ENCODE peak calls at places on chromosomes 7 and 10, in ten cellular contexts. B, F, L, A, V, I, T, E, U and N are unnamed samples.

GRCh38 chr10:47299989-47300931 is at the start of gene GDF10:
- DNase-seq in B (no peak), F (no peak), L (peak), A (no peak), V (peak), I (no peak), T (no peak), E (peak), U (no peak), N (no peak)

GRCh38 chr7:29858080-29858951 is 52.0 kb downstream of the WIPF3 start:
- DNase-seq in B (no peak), F (no peak), L (no peak), A (no peak), V (no peak), I (no peak), T (no peak), E (no peak), U (no peak), N (no peak)

GRCh38 chr7:47444376-47445098 is 137.4 kb downstream of the TNS3 start:
- DNase-seq in B (peak), F (peak), L (no peak), A (no peak), V (no peak), I (no peak), T (no peak), E (no peak), U (no peak), N (no peak)

GRCh38 chr7:103824251-103824650 is 165.2 kb downstream of the RELN start:
- DNase-seq in B (no peak), F (no peak), L (no peak), A (no peak), V (no peak), I (no peak), T (no peak), E (no peak), U (no peak), N (no peak)

GRCh38 chr10:90885176-90885575 is 13.4 kb downstream of the RPP30 start:
- DNase-seq in B (peak), F (no peak), L (no peak), A (no peak), V (no peak), I (peak), T (no peak), E (no peak), U (no peak), N (no peak)

GRCh38 chr7:51613911-51614344 is 297.3 kb upstream of the COBL start:
- DNase-seq in B (no peak), F (no peak), L (no peak), A (no peak), V (no peak), I (no peak), T (no peak), E (no peak), U (no peak), N (no peak)

GRCh38 chr10:3415878-3416605 is 243.5 kb upstream of the PITRM1 start:
- DNase-seq in B (no peak), F (no peak), L (no peak), A (no peak), V (no peak), I (no peak), T (no peak), E (no peak), U (no peak), N (no peak)

GRCh38 chr10:127100983-127101615 is 95.3 kb downstream of the INSYN2A start:
- DNase-seq in B (no peak), F (no peak), L (no peak), A (no peak), V (no peak), I (no peak), T (no peak), E (no peak), U (no peak), N (no peak)

GRCh38 chr10:62961951-62962523 is 145.9 kb upstream of the EGR2 start:
- DNase-seq in B (peak), F (no peak), L (no peak), A (no peak), V (no peak), I (no peak), T (no peak), E (no peak), U (no peak), N (no peak)

GRCh38 chr10:65559369-65559768 is 1366.5 kb upstream of the LRRTM3 start:
- DNase-seq in B (no peak), F (no peak), L (no peak), A (no peak), V (no peak), I (no peak), T (no peak), E (no peak), U (no peak), N (no peak)

GRCh38 chr10:102522874-102523249 is 19.1 kb downstream of the SUFU start:
- DNase-seq in B (no peak), F (no peak), L (no peak), A (no peak), V (no peak), I (no peak), T (no peak), E (no peak), U (no peak), N (no peak)

GRCh38 chr7:42672339-42672990 is 239.4 kb downstream of the C7orf25 start:
- DNase-seq in B (no peak), F (no peak), L (no peak), A (no peak), V (no peak), I (no peak), T (no peak), E (no peak), U (no peak), N (no peak)

GRCh38 chr7:55457801-55458200 is 92.7 kb downstream of the LANCL2 start:
- DNase-seq in B (no peak), F (no peak), L (no peak), A (no peak), V (no peak), I (no peak), T (no peak), E (no peak), U (no peak), N (no peak)

GRCh38 chr7:13359656-13360055 is 629.8 kb downstream of the ETV1 start:
- DNase-seq in B (no peak), F (no peak), L (no peak), A (no peak), V (no peak), I (no peak), T (no peak), E (no peak), U (no peak), N (no peak)

GRCh38 chr7:98136423-98136822 is 29.8 kb downstream of the LMTK2 start:
- DNase-seq in B (no peak), F (no peak), L (no peak), A (no peak), V (no peak), I (no peak), T (no peak), E (no peak), U (no peak), N (no peak)

GRCh38 chr7:95684037-95684436 is 87.7 kb upstream of the PDK4 start:
- DNase-seq in B (peak), F (no peak), L (no peak), A (no peak), V (no peak), I (peak), T (no peak), E (no peak), U (no peak), N (peak)

GRCh38 chr7:135645296-135645904 is 16.9 kb upstream of the STMP1 start:
- DNase-seq in B (peak), F (no peak), L (no peak), A (peak), V (no peak), I (peak), T (no peak), E (no peak), U (no peak), N (peak)

GRCh38 chr7:27606270-27607209 is 56.1 kb downstream of the HIBADH start:
- DNase-seq in B (peak), F (no peak), L (no peak), A (no peak), V (no peak), I (peak), T (no peak), E (no peak), U (no peak), N (peak)

GRCh38 chr7:19352271-19352670 is 207.1 kb upstream of the FERD3L start:
- DNase-seq in B (no peak), F (no peak), L (no peak), A (no peak), V (no peak), I (no peak), T (no peak), E (no peak), U (no peak), N (no peak)